ENCODE peak calls at places on chromosomes 7 and 10, in six cellular contexts. N is right cardiac atrium, O is psoas muscle, I is NCI-H345, B is Daoy, D is testis. A is an unnamed sample.

GRCh38 chr10:117678106-117678505 is 135.6 kb downstream of the EMX2 start:
- DNase-seq in O (no peak), I (no peak), D (no peak), B (no peak), N (no peak), A (no peak)

GRCh38 chr10:24814568-24815313 is 91.1 kb upstream of the ARHGAP21 start:
- DNase-seq in N (no peak), O (no peak), B (peak), I (no peak), D (no peak), A (no peak)

GRCh38 chr10:94481410-94481809 is 64.2 kb upstream of the HELLS start:
- DNase-seq in D (no peak), B (no peak), N (no peak), I (no peak), O (no peak), A (no peak)

GRCh38 chr7:84492565-84493034 is 298.0 kb upstream of the SEMA3A start:
- DNase-seq in O (no peak), D (no peak), B (no peak), N (no peak), I (no peak), A (no peak)

GRCh38 chr7:569071-569855 is 49.6 kb upstream of the PDGFA start:
- DNase-seq in O (no peak), I (no peak), N (no peak), B (no peak), D (no peak), A (no peak)

GRCh38 chr7:7176421-7177043 is 5.8 kb upstream of the C1GALT1 start:
- DNase-seq in O (no peak), I (no peak), N (no peak), B (peak), D (no peak), A (peak)

GRCh38 chr7:81484266-81484665 is 285.6 kb downstream of the HGF start:
- DNase-seq in N (peak), B (no peak), I (peak), O (peak), D (peak), A (no peak)

GRCh38 chr7:41630741-41631140 is 72.1 kb downstream of the INHBA start:
- DNase-seq in O (no peak), B (peak), N (no peak), I (no peak), D (no peak), A (no peak)

GRCh38 chr7:43018446-43018845 is 86.3 kb downstream of the MRPL32 start:
- DNase-seq in D (no peak), N (no peak), B (peak), O (no peak), I (no peak), A (no peak)

GRCh38 chr10:63976538-63976937 is 455.3 kb downstream of the REEP3 start:
- DNase-seq in O (no peak), D (peak), B (no peak), I (no peak), N (peak), A (peak)

GRCh38 chr10:23065549-23065948 is 29.8 kb upstream of the MSRB2 start:
- DNase-seq in B (peak), N (peak), O (peak), D (peak), I (no peak), A (no peak)